ENCODE peak calls at places on chromosome 7, in ten cellular contexts. K is GM23248; E is body of pancreas; G is cardiac muscle cell; Y is transverse colon; T is CD8-positive, alpha-beta memory T cell; I is SJCRH30; X is right atrium auricular region; U is tibial nerve; N is PC-9. O is an unnamed sample. For H3K36me3, the result is how much of the 10 kb centered on the place peaks cover.

GRCh38 chr7:155066417-155066950 is 3.6 kb upstream of the HTR5A start:
- DNase-seq in K (peak), E (peak), G (peak), Y (no peak), T (no peak), I (peak), X (no peak), U (no peak), N (no peak), O (no peak)

GRCh38 chr7:135320277-135320676 is 86.6 kb downstream of the STRA8 start:
- DNase-seq in K (peak), E (peak), G (peak), Y (peak), T (no peak), I (peak), X (peak), U (peak), N (no peak), O (no peak)

GRCh38 chr7:20114463-20114862 is 102.7 kb downstream of the MACC1 start:
- DNase-seq in K (peak), E (no peak), G (peak), Y (peak), T (no peak), I (no peak), X (no peak), U (no peak), N (no peak), O (peak)

GRCh38 chr7:27167170-27167505 is 1.8 kb upstream of the HOXA9 start:
- DNase-seq in K (peak), E (no peak), G (no peak), Y (no peak), T (no peak), I (no peak), X (no peak), U (no peak), N (no peak), O (no peak)

GRCh38 chr7:38424750-38425463 is 151.5 kb upstream of the TARP start:
- DNase-seq in K (peak), E (no peak), G (peak), Y (no peak), T (no peak), I (no peak), X (no peak), U (no peak), N (no peak), O (no peak)

GRCh38 chr7:140403878-140404564 is at the start of gene RAB19:
- DNase-seq in K (no peak), E (peak), G (no peak), Y (peak), T (peak), I (no peak), X (no peak), U (no peak), N (peak), O (no peak)

GRCh38 chr7:28081016-28081415 is 99.6 kb downstream of the JAZF1 start:
- DNase-seq in K (no peak), E (no peak), G (peak), Y (peak), T (no peak), I (no peak), X (no peak), U (peak), N (no peak), O (no peak)

GRCh38 chr7:95430864-95431263 is 4.0 kb downstream of the PON2 start:
- DNase-seq in K (peak), E (no peak), G (peak), Y (peak), T (no peak), I (no peak), X (no peak), U (no peak), N (no peak), O (no peak)

GRCh38 chr7:39663263-39663662 is 39.9 kb downstream of the RALA start:
- DNase-seq in K (no peak), E (no peak), G (no peak), Y (no peak), T (no peak), I (no peak), X (no peak), U (no peak), N (no peak), O (no peak)

GRCh38 chr7:118492466-118492865 is 268.0 kb downstream of the ANKRD7 start:
- DNase-seq in K (no peak), E (no peak), G (no peak), Y (no peak), T (no peak), I (no peak), X (no peak), U (no peak), N (no peak), O (no peak)

GRCh38 chr7:74104702-74105101 is 21.1 kb downstream of the LIMK1 start:
- DNase-seq in K (no peak), E (no peak), G (no peak), Y (no peak), T (no peak), I (peak), X (no peak), U (no peak), N (peak), O (no peak)

GRCh38 chr7:92641921-92642511 is 51.8 kb upstream of the FAM133B start:
- DNase-seq in K (peak), E (no peak), G (peak), Y (no peak), T (peak), I (peak), X (no peak), U (no peak), N (no peak), O (no peak)

GRCh38 chr7:43590862-43591550 is 8.1 kb downstream of the STK17A start:
- DNase-seq in K (no peak), E (no peak), G (no peak), Y (no peak), T (no peak), I (no peak), X (no peak), U (no peak), N (no peak), O (no peak)

GRCh38 chr7:43589133-43589478 is 6.2 kb downstream of the STK17A start:
- DNase-seq in K (no peak), E (no peak), G (no peak), Y (no peak), T (no peak), I (no peak), X (no peak), U (no peak), N (no peak), O (no peak)

GRCh38 chr7:43591551-43592180 is 8.8 kb downstream of the STK17A start:
- DNase-seq in K (peak), E (no peak), G (no peak), Y (no peak), T (no peak), I (no peak), X (no peak), U (no peak), N (peak), O (no peak)

GRCh38 chr7:43588477-43589132 is 5.7 kb downstream of the STK17A start:
- DNase-seq in K (no peak), E (no peak), G (no peak), Y (no peak), T (no peak), I (no peak), X (no peak), U (no peak), N (no peak), O (no peak)

DNA sequence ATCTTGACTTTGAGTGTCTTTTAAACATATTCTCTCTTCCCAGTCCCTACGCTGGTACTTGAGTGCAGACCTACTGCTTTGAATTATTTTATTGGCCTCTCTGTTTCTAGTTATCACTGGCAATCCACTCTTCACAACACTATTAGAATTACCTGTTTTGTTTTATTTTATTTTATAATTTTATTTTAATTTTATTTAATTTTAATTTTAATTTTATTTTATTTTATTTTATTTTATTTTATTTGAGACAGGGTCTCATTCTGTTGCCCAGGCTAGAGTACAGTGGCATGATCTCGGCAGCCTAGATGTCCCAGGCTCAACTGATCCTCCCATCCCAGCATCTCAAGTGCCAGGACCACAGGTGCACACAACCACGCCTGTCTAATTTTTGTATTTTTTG is 6.8 kb downstream of the STK17A start:
- DNase-seq in K (no peak), E (no peak), G (no peak), Y (no peak), T (no peak), I (no peak), X (no peak), U (no peak), N (no peak), O (no peak)
- H3K27ac ChIP-seq in K (no peak), E (no peak), G (no peak), Y (peak), T (no peak), I (no peak), X (no peak), U (no peak), N (no peak), O (peak)

DNA sequence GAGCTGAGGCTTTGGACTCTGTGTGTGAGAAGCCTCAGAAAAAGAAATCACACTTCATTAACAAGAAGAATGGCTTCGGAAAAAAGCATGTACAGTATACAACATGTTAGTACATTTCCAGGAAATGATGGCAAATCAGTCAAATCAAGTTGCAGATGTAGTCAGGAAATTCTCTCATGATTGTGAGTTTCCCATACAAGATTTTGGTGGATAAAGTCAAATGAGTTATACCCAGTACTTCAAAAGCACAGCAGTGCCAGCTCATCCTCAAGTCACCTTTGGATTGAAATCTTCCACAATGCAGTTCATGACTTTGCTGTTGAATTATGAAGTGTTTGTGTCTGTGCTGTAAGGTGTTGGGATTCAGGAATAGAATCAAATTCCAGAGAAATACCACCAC is 301.3 kb upstream of the BMPER start:
- DNase-seq in K (peak), E (no peak), G (no peak), Y (no peak), T (no peak), I (no peak), X (no peak), U (no peak), N (no peak), O (no peak)
- H3K36me3 ChIP-seq in K (under half), E (under half), G (under half), Y (under half), T (under half), I (under half), X (under half), U (under half), N (under half), O (under half)

DNA sequence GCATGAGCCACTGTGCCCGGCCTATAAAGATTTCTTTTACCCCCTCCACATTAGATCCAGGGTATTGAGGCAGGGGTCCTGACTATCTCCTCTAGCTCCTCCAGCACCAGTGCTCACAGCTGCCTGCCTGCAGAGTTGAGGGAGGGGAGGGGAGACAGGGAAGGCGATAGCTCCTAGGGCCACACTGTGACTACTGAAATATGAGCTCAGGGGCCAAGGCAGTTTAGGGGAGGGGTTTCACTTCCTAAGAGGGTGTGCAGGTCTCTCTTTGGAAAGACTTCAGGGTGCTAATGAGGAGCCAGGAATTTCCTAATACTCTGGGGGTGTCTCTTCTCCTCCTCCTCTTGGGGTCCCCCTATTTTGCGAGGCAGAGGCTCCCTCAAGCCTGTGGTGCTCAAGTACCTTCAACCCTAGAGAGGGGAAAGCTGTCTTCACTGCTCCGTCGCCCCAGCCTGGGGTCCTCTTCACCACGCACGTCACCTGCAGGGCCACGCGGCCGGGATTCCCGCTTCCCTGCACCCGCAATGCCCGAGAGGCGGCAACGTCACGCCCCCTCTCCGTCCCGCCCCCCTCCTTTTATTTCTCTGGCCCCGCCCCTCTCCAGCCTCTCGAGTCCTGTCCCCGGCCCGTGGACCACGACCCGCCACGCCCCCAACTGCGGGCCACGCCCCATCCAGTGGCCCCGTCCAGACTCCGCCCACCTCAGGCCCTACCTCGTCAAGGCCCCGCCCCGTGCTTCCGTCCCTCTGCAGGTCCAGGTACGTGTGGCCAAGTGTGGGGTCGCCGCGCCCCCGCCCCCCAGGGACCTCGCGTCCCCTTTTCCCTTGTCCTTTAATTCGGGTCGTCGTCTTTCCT is 69.5 kb upstream of the BAIAP2L1 start:
- DNase-seq in K (peak), E (peak), G (peak), Y (peak), T (no peak), I (no peak), X (no peak), U (no peak), N (no peak), O (no peak)
- H3K4me3 ChIP-seq in K (no peak), E (no peak), G (peak), Y (no peak), T (no peak), I (no peak), X (no peak), U (no peak), N (no peak), O (peak)

GRCh38 chr7:2641406-2642393 is 9.9 kb downstream of the TTYH3 start:
- DNase-seq in K (peak), E (peak), G (peak), Y (peak), T (no peak), I (peak), X (peak), U (peak), N (no peak), O (peak)
- H3K27ac ChIP-seq in K (peak), E (peak), G (peak), Y (peak), T (no peak), I (peak), X (peak), U (peak), N (no peak), O (peak)

GRCh38 chr7:101211501-101211900 is 5.9 kb downstream of the PLOD3 start:
- DNase-seq in K (no peak), E (no peak), G (no peak), Y (no peak), T (no peak), I (no peak), X (no peak), U (no peak), N (no peak), O (no peak)
- H3K36me3 ChIP-seq in K (under half), E (under half), G (under half), Y (under half), T (under half), I (under half), X (half or more), U (under half), N (under half), O (under half)

GRCh38 chr7:55444786-55445185 is 79.6 kb downstream of the LANCL2 start:
- DNase-seq in K (no peak), E (no peak), G (no peak), Y (no peak), T (no peak), I (no peak), X (no peak), U (no peak), N (no peak), O (no peak)
- H3K4me3 ChIP-seq in K (no peak), E (no peak), G (no peak), Y (no peak), T (no peak), I (no peak), X (no peak), U (no peak), N (no peak), O (no peak)

GRCh38 chr7:143947111-143947510 is 7.5 kb upstream of the OR2F1 start:
- DNase-seq in K (peak), E (no peak), G (no peak), Y (no peak), T (no peak), I (no peak), X (no peak), U (no peak), N (no peak), O (no peak)
- H3K27ac ChIP-seq in K (no peak), E (no peak), G (no peak), Y (no peak), T (no peak), I (no peak), X (no peak), U (no peak), N (no peak), O (no peak)